ENCODE peak calls at places on chromosomes 13 and 19, in eight cellular contexts. D, B, G, V, Z, F, Q and J are unnamed samples.

GRCh38 chr19:44260695-44261446 is 1.2 kb downstream of the ZNF233 start:
- DNase-seq in D (no peak), B (no peak), G (no peak), V (no peak), Z (no peak), F (no peak), Q (no peak), J (no peak)

GRCh38 chr13:44362394-44363040 is 11.1 kb upstream of the SERP2 start:
- DNase-seq in D (no peak), B (no peak), G (no peak), V (no peak), Z (peak; percentile 39), F (no peak), Q (no peak), J (no peak)

GRCh38 chr13:39875583-39875982 is 220.1 kb downstream of the COG6 start:
- DNase-seq in D (no peak), B (peak; percentile 35), G (no peak), V (no peak), Z (no peak), F (no peak), Q (no peak), J (no peak)

GRCh38 chr19:9857076-9857721 is 22.1 kb downstream of the PIN1 start:
- DNase-seq in D (no peak), B (no peak), G (no peak), V (no peak), Z (no peak), F (no peak), Q (no peak), J (no peak)

GRCh38 chr13:97191615-97192014 is 30.5 kb upstream of the MBNL2 start:
- DNase-seq in D (no peak), B (no peak), G (no peak), V (no peak), Z (no peak), F (no peak), Q (no peak), J (no peak)

GRCh38 chr13:79722885-79723445 is 242.0 kb downstream of the NDFIP2 start:
- DNase-seq in D (no peak), B (no peak), G (no peak), V (no peak), Z (peak; percentile 44), F (no peak), Q (no peak), J (no peak)

GRCh38 chr13:43239441-43239840 is 216.1 kb downstream of the DNAJC15 start:
- DNase-seq in D (no peak), B (no peak), G (no peak), V (no peak), Z (no peak), F (peak; percentile 49), Q (no peak), J (no peak)

GRCh38 chr13:51811920-51812328 is 8.0 kb upstream of the DHRS12 start:
- DNase-seq in D (peak; percentile 60), B (no peak), G (no peak), V (no peak), Z (no peak), F (no peak), Q (no peak), J (no peak)

GRCh38 chr13:112940236-112940635 is 28.8 kb upstream of the MCF2L start:
- DNase-seq in D (no peak), B (no peak), G (no peak), V (no peak), Z (peak; percentile 3), F (no peak), Q (no peak), J (no peak)

GRCh38 chr13:105679832-105680231 is 855.6 kb downstream of the EFNB2 start:
- DNase-seq in D (no peak), B (no peak), G (no peak), V (no peak), Z (no peak), F (no peak), Q (no peak), J (no peak)

GRCh38 chr13:80824231-80824630 is 483.3 kb upstream of the SPRY2 start:
- DNase-seq in D (no peak), B (no peak), G (no peak), V (no peak), Z (peak; percentile 14), F (peak; percentile 28), Q (no peak), J (no peak)

GRCh38 chr19:39413903-39414608 is 1.6 kb downstream of the PLEKHG2 start:
- DNase-seq in D (no peak), B (peak; percentile 40), G (no peak), V (no peak), Z (no peak), F (no peak), Q (peak; percentile 59), J (no peak)

GRCh38 chr19:38395381-38396127 is 7.1 kb downstream of the SPRED3 start:
- DNase-seq in D (no peak), B (no peak), G (no peak), V (no peak), Z (no peak), F (no peak), Q (no peak), J (no peak)

GRCh38 chr13:86282450-86282849 is 483.2 kb upstream of the SLITRK6 start:
- DNase-seq in D (no peak), B (no peak), G (no peak), V (no peak), Z (peak; percentile 58), F (no peak), Q (no peak), J (no peak)

GRCh38 chr13:40447857-40448256 is 218.6 kb downstream of the FOXO1 start:
- DNase-seq in D (no peak), B (no peak), G (no peak), V (no peak), Z (no peak), F (no peak), Q (no peak), J (no peak)

GRCh38 chr13:112102243-112102642 is 35.3 kb downstream of the SOX1 start:
- DNase-seq in D (peak; percentile 14), B (no peak), G (no peak), V (no peak), Z (no peak), F (no peak), Q (no peak), J (no peak)

GRCh38 chr13:69618838-69619237 is 488.8 kb upstream of the ATXN8OS start:
- DNase-seq in D (no peak), B (no peak), G (no peak), V (no peak), Z (no peak), F (no peak), Q (no peak), J (no peak)

GRCh38 chr13:65347420-65348030 is 1882.6 kb downstream of the PCDH9 start:
- DNase-seq in D (no peak), B (no peak), G (no peak), V (no peak), Z (no peak), F (no peak), Q (no peak), J (no peak)

GRCh38 chr19:1067341-1068103 is 555 bp downstream of the ARHGAP45 start:
- DNase-seq in D (peak; percentile 47), B (no peak), G (no peak), V (no peak), Z (no peak), F (no peak), Q (no peak), J (no peak)

GRCh38 chr13:77595166-77595810 is 59.8 kb downstream of the SCEL start:
- DNase-seq in D (no peak), B (no peak), G (no peak), V (no peak), Z (no peak), F (no peak), Q (peak; percentile 13), J (no peak)

GRCh38 chr13:20285530-20285929 is 53.4 kb upstream of the GJB6 start:
- DNase-seq in D (no peak), B (no peak), G (no peak), V (no peak), Z (no peak), F (no peak), Q (no peak), J (no peak)

GRCh38 chr13:110713981-110714797 is 689 bp downstream of the ING1 start:
- DNase-seq in D (peak; percentile 79), B (no peak), G (peak; percentile 51), V (no peak), Z (peak; percentile 52), F (peak; percentile 23), Q (peak; percentile 68), J (no peak)

GRCh38 chr19:40888191-40888590 is 6.2 kb upstream of the CYP2A7 start:
- DNase-seq in D (no peak), B (no peak), G (no peak), V (no peak), Z (no peak), F (no peak), Q (no peak), J (no peak)
- H3K4me3 ChIP-seq in D (no peak overlapping the region), B (no peak overlapping the region), G (no peak overlapping the region), V (no peak overlapping the region), Z (no peak overlapping the region), F (no peak overlapping the region), Q (no peak overlapping the region), J (no peak overlapping the region)

DNA sequence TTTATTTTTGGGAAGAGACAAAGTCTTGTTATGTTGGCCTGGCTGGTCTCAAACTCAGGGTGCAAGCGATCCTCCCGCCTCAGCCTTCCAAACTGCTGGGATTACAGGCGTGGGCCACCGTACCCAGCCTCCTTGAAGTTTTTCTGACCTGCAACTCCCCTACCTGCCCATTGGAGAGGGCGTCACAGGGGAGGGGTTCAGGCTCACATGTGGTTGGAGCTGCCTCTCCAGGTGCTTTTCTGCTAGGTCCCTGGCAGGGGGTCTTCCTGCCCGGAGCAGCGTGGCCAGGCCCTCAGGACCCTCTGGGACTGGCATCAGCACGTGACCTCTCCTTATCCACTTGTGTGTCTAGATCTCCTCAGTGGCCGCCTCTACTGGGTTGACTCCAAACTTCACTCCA is 27.2 kb downstream of the LDLR start:
- DNase-seq in D (no peak), B (no peak), G (no peak), V (no peak), Z (no peak), F (no peak), Q (no peak), J (no peak)
- H3K4me3 ChIP-seq in D (no peak overlapping the region), B (no peak overlapping the region), G (no peak overlapping the region), V (no peak overlapping the region), Z (no peak overlapping the region), F (no peak overlapping the region), Q (no peak overlapping the region), J (no peak overlapping the region)

GRCh38 chr13:72186730-72187422 is 319.9 kb upstream of the DACH1 start:
- DNase-seq in D (no peak), B (no peak), G (no peak), V (no peak), Z (no peak), F (no peak), Q (no peak), J (no peak)
- H3K4me3 ChIP-seq in D (no peak overlapping the region), B (no peak overlapping the region), G (no peak overlapping the region), V (no peak overlapping the region), Z (no peak overlapping the region), F (no peak overlapping the region), Q (no peak overlapping the region), J (no peak overlapping the region)

GRCh38 chr19:11978492-11979100 is 13.8 kb downstream of the ZNF763 start:
- DNase-seq in D (no peak), B (no peak), G (no peak), V (no peak), Z (no peak), F (no peak), Q (no peak), J (no peak)

GRCh38 chr19:11982526-11982925 is 17.7 kb downstream of the ZNF763 start:
- DNase-seq in D (no peak), B (no peak), G (no peak), V (no peak), Z (no peak), F (peak; percentile 66), Q (no peak), J (no peak)

GRCh38 chr19:11984986-11985385 is 20.1 kb downstream of the ZNF763 start:
- DNase-seq in D (peak; percentile 36), B (no peak), G (no peak), V (no peak), Z (no peak), F (no peak), Q (peak; percentile 77), J (peak; percentile 54)

GRCh38 chr19:11979527-11979926 is 14.7 kb downstream of the ZNF763 start:
- DNase-seq in D (no peak), B (no peak), G (no peak), V (no peak), Z (no peak), F (no peak), Q (no peak), J (no peak)
- H3K4me3 ChIP-seq in D (no peak overlapping the region), B (no peak overlapping the region), G (no peak overlapping the region), V (no peak overlapping the region), Z (no peak overlapping the region), F (no peak overlapping the region), Q (no peak overlapping the region), J (no peak overlapping the region)